ENCODE peak calls at places on chromosomes 6 and 20, in six cellular contexts. S is IMR-90, D is neuronal stem cell, R is mesendoderm, J is mesenchymal stem cell, M is H1. N is an unnamed sample.

GRCh38 chr6:48212501-48212900 is 101.5 kb upstream of the PTCHD4 start:
- DNase-seq in S (no peak), R (peak; percentile 51), J (no peak), D (no peak), M (no peak), N (no peak)

GRCh38 chr20:1368448-1369199 is 24.2 kb downstream of the FKBP1A start:
- DNase-seq in S (peak; percentile 66), M (no peak), R (no peak), D (no peak), J (peak; percentile 58), N (no peak)

GRCh38 chr20:54257090-54257816 is 49.4 kb downstream of the PFDN4 start:
- DNase-seq in M (peak; percentile 10), J (no peak), R (peak; percentile 83), S (peak; percentile 96), D (no peak), N (no peak)

GRCh38 chr6:156780962-156781705 is 4.0 kb downstream of the ARID1B start:
- DNase-seq in S (no peak), M (no peak), D (no peak), J (peak; percentile 16), R (no peak), N (no peak)

GRCh38 chr20:924639-925038 is 8.5 kb upstream of the ANGPT4 start:
- DNase-seq in D (no peak), M (no peak), J (no peak), S (no peak), R (no peak), N (no peak)

GRCh38 chr6:154408906-154409500 is 52.4 kb upstream of the IPCEF1 start:
- DNase-seq in D (no peak), S (peak; percentile 66), R (no peak), M (no peak), J (peak; percentile 36), N (no peak)

GRCh38 chr6:26195924-26196845 is 109.0 kb downstream of the HFE start:
- DNase-seq in J (peak; percentile 48), D (no peak), M (no peak), S (peak; percentile 23), R (no peak), N (no peak)

GRCh38 chr6:147603392-147604081 is 95.0 kb downstream of the SAMD5 start:
- DNase-seq in D (no peak), M (no peak), S (no peak), J (no peak), R (no peak), N (no peak)

DNA sequence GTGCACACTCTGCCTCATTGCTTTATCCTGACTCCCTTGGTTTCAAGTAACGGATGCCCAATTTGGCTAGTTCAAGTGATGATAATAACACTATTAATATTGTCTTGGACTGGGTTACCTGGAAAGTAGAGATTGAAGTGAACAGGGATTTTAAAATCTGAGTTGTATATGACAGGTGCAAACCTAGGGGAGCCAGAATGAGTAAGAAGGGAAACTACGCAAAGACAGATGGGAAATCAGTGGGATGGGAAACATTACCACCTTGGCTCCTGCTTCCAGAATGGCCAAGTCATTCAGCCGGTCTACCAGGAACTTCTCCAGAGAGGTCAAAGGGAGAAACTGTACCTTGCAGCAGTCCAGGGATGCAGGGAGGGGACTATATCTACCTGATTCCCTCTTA is 41.9 kb downstream of the OGFRL1 start:
- DNase-seq in D (no peak), J (no peak), S (no peak), R (no peak), M (no peak), N (no peak)
- H2BK15ac ChIP-seq in D (no peak overlapping the region), J (no peak overlapping the region), S (no peak overlapping the region), R (no peak overlapping the region), M (no peak overlapping the region), N (no peak overlapping the region)

GRCh38 chr20:34062651-34063482 is 49.2 kb downstream of the EIF2S2 start:
- DNase-seq in D (no peak), J (peak; percentile 56), M (no peak), R (peak; percentile 33), S (peak; percentile 62), N (no peak)
- H3K18ac ChIP-seq in D (no peak overlapping the region), J (no peak overlapping the region), M (no peak overlapping the region), R (no peak overlapping the region), S (no peak overlapping the region), N (no peak overlapping the region)

GRCh38 chr6:152122434-152122833 is 315.0 kb downstream of the ESR1 start:
- DNase-seq in J (no peak), S (no peak), M (no peak), R (no peak), D (no peak), N (no peak)

GRCh38 chr6:152118678-152119077 is 311.2 kb downstream of the ESR1 start:
- DNase-seq in J (no peak), R (no peak), S (no peak), M (no peak), D (no peak), N (no peak)

GRCh38 chr6:152123076-152123475 is 315.6 kb downstream of the ESR1 start:
- DNase-seq in D (no peak), S (no peak), J (no peak), M (no peak), R (no peak), N (no peak)

GRCh38 chr6:152124432-152125074 is 317.1 kb downstream of the ESR1 start:
- DNase-seq in M (no peak), J (peak; percentile 66), D (peak; percentile 20), R (peak; percentile 67), S (peak; percentile 75), N (no peak)

GRCh38 chr6:152121910-152122309 is 314.4 kb downstream of the ESR1 start:
- DNase-seq in M (no peak), S (no peak), J (no peak), D (no peak), R (no peak), N (no peak)
- H2BK15ac ChIP-seq in M (no peak overlapping the region), S (no peak overlapping the region), J (no peak overlapping the region), D (no peak overlapping the region), R (no peak overlapping the region), N (no peak overlapping the region)

GRCh38 chr6:151452750-151453427 is 963 bp upstream of the RMND1 start:
- DNase-seq in M (no peak), S (no peak), D (no peak), J (peak; percentile 31), R (peak; percentile 33), N (no peak)

GRCh38 chr6:151451950-151452749 is at the start of gene RMND1:
- DNase-seq in M (peak; percentile 100), J (peak; percentile 100), S (peak; percentile 100), R (peak; percentile 100), D (peak; percentile 100), N (peak; percentile 100)

GRCh38 chr6:151448623-151449022 is 3.3 kb downstream of the RMND1 start:
- DNase-seq in J (no peak), D (no peak), M (no peak), R (peak; percentile 39), S (no peak), N (no peak)

GRCh38 chr6:151447237-151447636 is 4.7 kb downstream of the RMND1 start:
- DNase-seq in J (no peak), D (no peak), R (no peak), M (no peak), S (no peak), N (no peak)

DNA sequence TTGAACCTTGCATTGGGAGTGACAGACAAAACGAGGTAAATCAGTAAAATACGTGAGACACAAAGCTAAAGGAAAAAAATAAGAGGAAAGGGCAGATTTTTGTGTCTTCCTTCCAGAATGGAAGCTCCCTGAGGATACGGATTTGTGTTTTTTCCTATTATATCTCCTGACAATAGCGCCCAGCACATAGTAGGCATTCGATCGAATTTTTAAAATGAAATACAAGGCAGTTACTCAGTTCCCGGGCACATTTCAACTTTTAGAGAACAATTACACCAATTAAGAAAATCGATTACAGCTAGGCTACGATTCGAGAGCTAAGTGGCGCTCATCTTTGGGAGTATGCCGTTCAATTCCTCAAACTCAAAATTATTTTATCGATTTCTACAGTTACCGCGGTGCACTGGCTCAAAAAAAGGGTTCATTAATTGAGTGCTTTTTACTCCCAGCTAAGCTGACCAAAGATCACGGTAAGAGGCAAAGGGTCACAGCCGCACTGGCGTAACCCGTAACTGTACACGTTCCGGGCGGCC is 443 bp downstream of the RMND1 start:
- DNase-seq in R (no peak), S (no peak), J (no peak), D (no peak), M (no peak), N (no peak)
- H3K18ac ChIP-seq in R (peak overlapping the region; percentile 92), S (peak overlapping the region; percentile 26), J (peak overlapping the region; percentile 73), D (peak overlapping the region; percentile 55), M (peak overlapping the region; percentile 82), N (peak overlapping the region; percentile 50)

DNA sequence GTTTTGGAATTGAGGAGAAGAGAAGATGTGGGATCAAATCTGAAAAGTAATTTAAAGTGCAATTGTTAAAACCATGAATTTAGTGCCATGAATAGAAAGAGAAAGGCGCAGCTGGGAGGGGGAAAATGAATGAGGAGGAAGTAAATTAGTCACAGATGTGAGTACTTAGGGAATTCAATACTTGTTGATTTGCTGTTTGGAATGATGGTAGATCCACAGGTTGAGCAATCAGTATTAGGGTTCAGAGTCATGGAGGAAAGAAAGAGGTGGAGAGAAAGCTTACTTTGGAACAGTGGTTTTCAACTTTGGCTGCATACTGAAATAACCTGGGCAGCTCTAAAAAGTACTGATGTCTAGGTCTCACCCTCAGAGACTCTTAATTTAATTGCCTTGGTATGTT is 229.7 kb upstream of the ASCC3 start:
- DNase-seq in J (no peak), M (no peak), D (no peak), R (no peak), S (peak; percentile 2), N (no peak)
- H2BK15ac ChIP-seq in J (no peak overlapping the region), M (no peak overlapping the region), D (no peak overlapping the region), R (no peak overlapping the region), S (no peak overlapping the region), N (no peak overlapping the region)

GRCh38 chr6:129031051-129031599 is 148.2 kb downstream of the LAMA2 start:
- DNase-seq in D (no peak), M (no peak), S (peak; percentile 60), R (no peak), J (peak; percentile 70), N (no peak)
- H3K18ac ChIP-seq in D (no peak overlapping the region), M (no peak overlapping the region), S (no peak overlapping the region), R (no peak overlapping the region), J (no peak overlapping the region), N (no peak overlapping the region)

DNA sequence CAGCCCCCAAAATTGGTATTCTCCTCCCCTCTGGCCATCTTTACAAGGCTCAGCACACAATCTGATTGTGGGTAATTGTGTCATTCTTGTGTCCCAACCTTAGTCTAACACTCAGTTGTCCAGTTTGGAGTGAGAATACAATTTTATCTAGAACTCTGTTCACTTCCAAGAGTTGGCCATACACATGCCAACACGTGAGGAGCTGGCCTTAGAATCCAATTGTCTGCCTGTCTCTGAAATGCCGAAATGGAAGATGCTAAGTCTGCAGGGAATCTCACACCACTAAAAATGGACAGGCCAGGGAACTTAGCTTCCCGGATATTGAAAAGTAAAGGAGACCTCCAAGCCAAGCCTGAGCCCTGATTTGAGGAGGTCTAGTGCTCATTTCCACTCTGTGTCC is 12.3 kb downstream of the FOXA2 start:
- DNase-seq in M (no peak), R (no peak), S (no peak), D (no peak), J (no peak), N (no peak)
- H2BK15ac ChIP-seq in M (no peak overlapping the region), R (no peak overlapping the region), S (no peak overlapping the region), D (no peak overlapping the region), J (no peak overlapping the region), N (no peak overlapping the region)